ENCODE peak calls at places on chromosomes 11 and 22, in seven cellular contexts. H is A549, P is pancreas, L is BJ, T is B cell, U is H1, C is LNCaP clone FGC. D is an unnamed sample.

GRCh38 chr11:2575611-2576051 is 124.2 kb downstream of the KCNQ1OT1 start:
- DNase-seq in H (no peak), P (no peak), L (no peak), T (no peak), U (no peak), C (no peak), D (no peak)

GRCh38 chr11:96026310-96026709 is 102.4 kb upstream of the MTMR2 start:
- DNase-seq in H (no peak), P (no peak), L (no peak), T (no peak), U (no peak), C (no peak), D (no peak)

GRCh38 chr11:67292671-67293070 is 3.6 kb downstream of the ANKRD13D start:
- DNase-seq in H (no peak), P (no peak), L (no peak), T (no peak), U (no peak), C (no peak), D (no peak)

GRCh38 chr22:34992672-34993071 is 73.3 kb upstream of the ISX start:
- DNase-seq in H (no peak), P (no peak), L (no peak), T (no peak), U (no peak), C (no peak), D (no peak)

GRCh38 chr11:106400949-106401545 is 323.6 kb downstream of the AASDHPPT start:
- DNase-seq in H (no peak), P (no peak), L (no peak), T (no peak), U (no peak), C (no peak), D (no peak)

GRCh38 chr22:44685384-44686056 is 16.5 kb upstream of the PRR5 start:
- DNase-seq in H (peak), P (no peak), L (peak), T (peak), U (no peak), C (no peak), D (peak)

GRCh38 chr11:106724293-106724892 is 293.9 kb downstream of the GUCY1A2 start:
- DNase-seq in H (no peak), P (no peak), L (no peak), T (no peak), U (no peak), C (no peak), D (no peak)

GRCh38 chr22:30879398-30879797 is 89.2 kb downstream of the MORC2 start:
- DNase-seq in H (no peak), P (peak), L (no peak), T (no peak), U (no peak), C (no peak), D (no peak)

GRCh38 chr11:67404515-67405195 is 772 bp downstream of the TBC1D10C start:
- DNase-seq in H (no peak), P (no peak), L (no peak), T (no peak), U (no peak), C (no peak), D (peak)

GRCh38 chr11:94946812-94947211 is 26.5 kb downstream of the CWC15 start:
- DNase-seq in H (no peak), P (no peak), L (no peak), T (no peak), U (no peak), C (no peak), D (no peak)

GRCh38 chr11:104199041-104199440 is 35.1 kb upstream of the PDGFD start:
- DNase-seq in H (no peak), P (no peak), L (no peak), T (no peak), U (no peak), C (no peak), D (no peak)

GRCh38 chr11:104198576-104198975 is 34.6 kb upstream of the PDGFD start:
- DNase-seq in H (no peak), P (no peak), L (no peak), T (no peak), U (no peak), C (no peak), D (no peak)

DNA sequence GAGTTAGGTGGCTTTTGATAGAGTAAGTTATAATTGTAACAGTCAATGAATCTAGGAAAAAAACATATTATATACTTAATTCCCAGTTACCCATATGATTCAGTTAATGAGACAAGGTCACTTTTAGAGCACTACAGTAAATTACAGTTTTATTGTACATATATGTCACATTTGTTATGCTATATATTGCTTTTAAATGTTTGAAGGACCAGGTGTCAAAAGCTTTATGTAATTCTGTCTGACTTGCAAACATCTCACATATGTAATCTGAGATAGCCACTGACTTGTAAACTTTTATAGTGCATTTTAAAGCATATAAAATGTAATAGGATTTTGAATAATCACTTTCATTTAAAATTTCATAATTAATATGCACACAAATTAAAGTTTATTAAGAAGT is 36.7 kb upstream of the PDGFD start:
- DNase-seq in H (no peak), P (no peak), L (no peak), T (no peak), U (no peak), C (no peak), D (no peak)
- TF ChIP-seq CTCF in H (no peak), P (no peak), L (no peak), T (no peak), U (no peak), C (no peak), D (no peak)

GRCh38 chr11:86978756-86979608 is 23.8 kb upstream of the FZD4 start:
- DNase-seq in H (peak), P (no peak), L (no peak), T (peak), U (no peak), C (peak), D (peak)
- TF ChIP-seq CTCF in H (peak), P (peak), L (peak), T (peak), U (peak), C (peak), D (peak)

DNA sequence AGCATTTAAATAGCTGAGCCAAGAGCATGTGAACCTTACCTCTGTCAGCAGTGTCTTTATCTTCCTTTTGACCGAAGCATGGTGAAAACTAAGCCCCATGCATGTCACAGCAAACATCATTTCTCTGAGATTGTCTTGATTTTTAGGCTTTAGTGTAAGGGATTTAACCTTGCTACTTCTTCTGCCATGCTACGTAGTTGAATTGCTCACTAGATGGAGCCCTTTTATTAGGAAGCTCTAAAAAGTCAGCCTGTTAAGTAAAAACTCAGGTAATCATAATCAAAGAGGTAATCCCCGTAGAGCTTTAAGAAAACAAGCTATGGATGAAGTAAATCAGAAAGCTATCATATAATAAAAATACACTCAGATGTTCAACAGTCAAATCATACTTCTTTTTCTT is 149.5 kb downstream of the PGR start:
- DNase-seq in H (peak), P (no peak), L (no peak), T (peak), U (no peak), C (peak), D (no peak)
- TF ChIP-seq CTCF in H (peak), P (no peak), L (peak), T (no peak), U (peak), C (peak), D (no peak)

GRCh38 chr22:47275479-47276218 is 513.2 kb downstream of the TBC1D22A start:
- DNase-seq in H (no peak), P (no peak), L (no peak), T (no peak), U (no peak), C (no peak), D (no peak)
- TF ChIP-seq CTCF in H (no peak), P (no peak), L (no peak), T (no peak), U (no peak), C (peak), D (no peak)

GRCh38 chr11:13767461-13767860 is 99.0 kb downstream of the FAR1 start:
- DNase-seq in H (no peak), P (no peak), L (no peak), T (no peak), U (no peak), C (no peak), D (no peak)

GRCh38 chr11:13775471-13775870 is 107.0 kb downstream of the FAR1 start:
- DNase-seq in H (no peak), P (no peak), L (no peak), T (no peak), U (no peak), C (no peak), D (no peak)

GRCh38 chr11:13776134-13776815 is 107.8 kb downstream of the FAR1 start:
- DNase-seq in H (no peak), P (no peak), L (no peak), T (peak), U (no peak), C (no peak), D (peak)

GRCh38 chr11:13769188-13769587 is 100.7 kb downstream of the FAR1 start:
- DNase-seq in H (no peak), P (no peak), L (no peak), T (no peak), U (no peak), C (no peak), D (no peak)

GRCh38 chr11:13772223-13773046 is 104.0 kb downstream of the FAR1 start:
- DNase-seq in H (peak), P (no peak), L (peak), T (peak), U (peak), C (peak), D (peak)
- TF ChIP-seq CTCF in H (peak), P (no peak), L (peak), T (peak), U (peak), C (peak), D (peak)

GRCh38 chr11:132312616-132313210 is 942.3 kb downstream of the NTM start:
- DNase-seq in H (no peak), P (no peak), L (no peak), T (no peak), U (peak), C (no peak), D (peak)

DNA sequence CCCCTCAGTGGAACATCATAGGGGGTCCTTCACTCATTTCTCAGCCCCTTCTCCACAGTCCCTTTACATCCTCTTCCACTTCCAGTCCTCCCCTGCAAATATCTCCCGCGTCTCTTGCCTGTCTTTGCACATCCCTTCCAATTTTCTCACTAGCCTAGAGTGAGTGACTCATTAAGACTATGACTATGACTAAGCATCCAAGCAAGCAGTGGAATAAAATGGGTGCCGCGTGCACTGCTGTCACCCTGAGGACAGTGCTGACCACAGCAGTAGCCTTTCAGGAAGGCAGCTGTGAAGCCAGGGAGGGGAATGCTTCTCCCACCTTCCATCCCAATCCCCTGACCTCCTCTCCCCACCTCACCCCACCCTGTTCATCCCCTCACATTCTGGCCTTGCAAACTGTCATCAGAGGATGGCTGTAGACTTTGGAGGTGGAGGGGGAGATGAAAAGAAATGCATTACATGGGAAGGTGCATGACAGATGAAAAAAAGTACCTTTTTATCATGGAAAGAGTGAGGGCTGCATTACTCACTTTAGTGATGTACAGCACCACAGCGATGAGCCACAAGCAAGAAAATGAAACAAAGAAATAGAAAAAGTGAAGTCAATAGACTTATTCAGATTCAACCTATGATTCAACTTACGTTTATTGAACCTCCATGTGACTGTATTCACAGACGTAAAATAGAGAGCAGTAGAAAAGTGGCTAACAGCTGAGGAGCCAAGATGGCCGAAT is 948.2 kb downstream of the NTM start:
- DNase-seq in H (no peak), P (no peak), L (no peak), T (no peak), U (no peak), C (no peak), D (no peak)
- TF ChIP-seq CTCF in H (no peak), P (no peak), L (no peak), T (no peak), U (no peak), C (no peak), D (no peak)

GRCh38 chr11:130979386-130979972 is 63.2 kb upstream of the SNX19 start:
- DNase-seq in H (peak), P (no peak), L (no peak), T (no peak), U (no peak), C (peak), D (no peak)
- TF ChIP-seq CTCF in H (peak), P (peak), L (peak), T (no peak), U (peak), C (peak), D (no peak)

GRCh38 chr11:15930442-15931025 is 425.8 kb downstream of the SOX6 start:
- DNase-seq in H (no peak), P (no peak), L (no peak), T (no peak), U (no peak), C (no peak), D (no peak)
- TF ChIP-seq CTCF in H (no peak), P (no peak), L (no peak), T (no peak), U (no peak), C (no peak), D (no peak)

GRCh38 chr11:64204464-64204989 is 2.0 kb upstream of the FERMT3 start:
- DNase-seq in H (peak), P (peak), L (peak), T (peak), U (peak), C (peak), D (peak)
- TF ChIP-seq CTCF in H (peak), P (peak), L (peak), T (peak), U (peak), C (peak), D (peak)

D was measured in activated CD8-positive, alpha-beta T cell treated with anti-CD3 and anti-CD28 coated beads for 36 hours.